ENCODE peak calls at places on chromosomes 5 and 9, in seven cellular contexts. One of them, this sample, is unnamed.

GRCh38 chr9:98168952-98169488 is 23.4 kb downstream of the CORO2A start:
- DNase-seq in CD8-positive, alpha-beta memory T cell: no peak
- DNase-seq in aorta: no peak
- DNase-seq in esophagus squamous epithelium: no peak
- DNase-seq in right atrium auricular region: no peak
- DNase-seq in A549: no peak
- DNase-seq in cardiac muscle cell: peak; percentile 79
- DNase-seq in this sample: peak; percentile 29

GRCh38 chr5:78300464-78301045 is 6.1 kb upstream of the AP3B1 start:
- DNase-seq in CD8-positive, alpha-beta memory T cell: no peak
- DNase-seq in aorta: no peak
- DNase-seq in esophagus squamous epithelium: no peak
- DNase-seq in right atrium auricular region: no peak
- DNase-seq in A549: no peak
- DNase-seq in cardiac muscle cell: peak; percentile 50
- DNase-seq in this sample: no peak

GRCh38 chr9:135502168-135502872 is 1.8 kb downstream of the MRPS2 start:
- DNase-seq in CD8-positive, alpha-beta memory T cell: no peak
- DNase-seq in aorta: peak; percentile 72
- DNase-seq in esophagus squamous epithelium: no peak
- DNase-seq in right atrium auricular region: no peak
- DNase-seq in A549: no peak
- DNase-seq in cardiac muscle cell: no peak
- DNase-seq in this sample: no peak

GRCh38 chr5:156367602-156368001 is 40.6 kb downstream of the SGCD start:
- DNase-seq in CD8-positive, alpha-beta memory T cell: no peak
- DNase-seq in aorta: no peak
- DNase-seq in esophagus squamous epithelium: no peak
- DNase-seq in right atrium auricular region: peak; percentile 62
- DNase-seq in A549: no peak
- DNase-seq in cardiac muscle cell: peak; percentile 78
- DNase-seq in this sample: no peak

GRCh38 chr5:114305402-114306207 is 56.3 kb upstream of the KCNN2 start:
- DNase-seq in CD8-positive, alpha-beta memory T cell: no peak
- DNase-seq in aorta: no peak
- DNase-seq in esophagus squamous epithelium: no peak
- DNase-seq in right atrium auricular region: no peak
- DNase-seq in A549: no peak
- DNase-seq in cardiac muscle cell: peak; percentile 34
- DNase-seq in this sample: no peak

GRCh38 chr9:124594673-124595072 is 87.5 kb upstream of the NR5A1 start:
- DNase-seq in CD8-positive, alpha-beta memory T cell: no peak
- DNase-seq in aorta: no peak
- DNase-seq in esophagus squamous epithelium: no peak
- DNase-seq in right atrium auricular region: no peak
- DNase-seq in A549: no peak
- DNase-seq in cardiac muscle cell: peak; percentile 40
- DNase-seq in this sample: no peak

GRCh38 chr5:141870871-141871270 is 7.3 kb downstream of the PCDH1 start:
- DNase-seq in CD8-positive, alpha-beta memory T cell: no peak
- DNase-seq in aorta: peak; percentile 58
- DNase-seq in esophagus squamous epithelium: no peak
- DNase-seq in right atrium auricular region: no peak
- DNase-seq in A549: no peak
- DNase-seq in cardiac muscle cell: no peak
- DNase-seq in this sample: no peak

GRCh38 chr9:18393340-18394130 is 80.4 kb upstream of the ADAMTSL1 start:
- DNase-seq in CD8-positive, alpha-beta memory T cell: no peak
- DNase-seq in aorta: no peak
- DNase-seq in esophagus squamous epithelium: no peak
- DNase-seq in right atrium auricular region: no peak
- DNase-seq in A549: peak; percentile 41
- DNase-seq in cardiac muscle cell: peak; percentile 93
- DNase-seq in this sample: no peak

GRCh38 chr9:82260691-82261090 is 272.1 kb downstream of the SPATA31D1 start:
- DNase-seq in CD8-positive, alpha-beta memory T cell: no peak
- DNase-seq in aorta: no peak
- DNase-seq in esophagus squamous epithelium: no peak
- DNase-seq in right atrium auricular region: no peak
- DNase-seq in A549: no peak
- DNase-seq in cardiac muscle cell: no peak
- DNase-seq in this sample: no peak

GRCh38 chr5:151953833-151954232 is 29.2 kb upstream of the GLRA1 start:
- DNase-seq in CD8-positive, alpha-beta memory T cell: no peak
- DNase-seq in aorta: no peak
- DNase-seq in esophagus squamous epithelium: no peak
- DNase-seq in right atrium auricular region: no peak
- DNase-seq in A549: no peak
- DNase-seq in cardiac muscle cell: no peak
- DNase-seq in this sample: no peak

GRCh38 chr5:61617995-61618525 is 286.0 kb downstream of the ZSWIM6 start:
- DNase-seq in CD8-positive, alpha-beta memory T cell: no peak
- DNase-seq in aorta: no peak
- DNase-seq in esophagus squamous epithelium: no peak
- DNase-seq in right atrium auricular region: no peak
- DNase-seq in A549: no peak
- DNase-seq in cardiac muscle cell: no peak
- DNase-seq in this sample: no peak

GRCh38 chr5:86838078-86838477 is 220.3 kb downstream of the COX7C start:
- DNase-seq in CD8-positive, alpha-beta memory T cell: no peak
- DNase-seq in aorta: no peak
- DNase-seq in esophagus squamous epithelium: no peak
- DNase-seq in right atrium auricular region: no peak
- DNase-seq in A549: no peak
- DNase-seq in cardiac muscle cell: no peak
- DNase-seq in this sample: no peak

GRCh38 chr9:125272697-125273096 is 11.1 kb downstream of the GAPVD1 start:
- DNase-seq in CD8-positive, alpha-beta memory T cell: no peak
- DNase-seq in aorta: no peak
- DNase-seq in esophagus squamous epithelium: no peak
- DNase-seq in right atrium auricular region: no peak
- DNase-seq in A549: no peak
- DNase-seq in cardiac muscle cell: no peak
- DNase-seq in this sample: no peak

GRCh38 chr9:3023449-3023848 is 179.6 kb upstream of the PUM3 start:
- DNase-seq in CD8-positive, alpha-beta memory T cell: no peak
- DNase-seq in aorta: no peak
- DNase-seq in esophagus squamous epithelium: no peak
- DNase-seq in right atrium auricular region: no peak
- DNase-seq in A549: no peak
- DNase-seq in cardiac muscle cell: no peak
- DNase-seq in this sample: no peak

GRCh38 chr5:38420691-38421395 is 135.6 kb downstream of the LIFR start:
- DNase-seq in CD8-positive, alpha-beta memory T cell: no peak
- DNase-seq in aorta: no peak
- DNase-seq in esophagus squamous epithelium: no peak
- DNase-seq in right atrium auricular region: no peak
- DNase-seq in A549: peak; percentile 80
- DNase-seq in cardiac muscle cell: peak; percentile 75
- DNase-seq in this sample: peak; percentile 27

GRCh38 chr9:108662090-108662875 is 193.5 kb downstream of the ACTL7B start:
- DNase-seq in CD8-positive, alpha-beta memory T cell: no peak
- DNase-seq in aorta: no peak
- DNase-seq in esophagus squamous epithelium: no peak
- DNase-seq in right atrium auricular region: no peak
- DNase-seq in A549: no peak
- DNase-seq in cardiac muscle cell: peak; percentile 34
- DNase-seq in this sample: no peak

GRCh38 chr9:8860925-8861324 is 1061.3 kb upstream of the DMAC1 start:
- DNase-seq in CD8-positive, alpha-beta memory T cell: no peak
- DNase-seq in aorta: no peak
- DNase-seq in esophagus squamous epithelium: no peak
- DNase-seq in right atrium auricular region: no peak
- DNase-seq in A549: no peak
- DNase-seq in cardiac muscle cell: peak; percentile 73
- DNase-seq in this sample: no peak

GRCh38 chr5:173032730-173033129 is 23.4 kb upstream of the CREBRF start:
- DNase-seq in CD8-positive, alpha-beta memory T cell: no peak
- DNase-seq in aorta: no peak
- DNase-seq in esophagus squamous epithelium: no peak
- DNase-seq in right atrium auricular region: no peak
- DNase-seq in A549: no peak
- DNase-seq in cardiac muscle cell: no peak
- DNase-seq in this sample: no peak

GRCh38 chr9:127929044-127929979 is 1.3 kb downstream of the PIP5KL1 start:
- DNase-seq in CD8-positive, alpha-beta memory T cell: no peak
- DNase-seq in aorta: no peak
- DNase-seq in esophagus squamous epithelium: no peak
- DNase-seq in right atrium auricular region: no peak
- DNase-seq in A549: no peak
- DNase-seq in cardiac muscle cell: no peak
- DNase-seq in this sample: no peak

GRCh38 chr9:38263534-38263933 is 129.0 kb upstream of the ALDH1B1 start:
- DNase-seq in CD8-positive, alpha-beta memory T cell: no peak
- DNase-seq in aorta: no peak
- DNase-seq in esophagus squamous epithelium: no peak
- DNase-seq in right atrium auricular region: peak; percentile 21
- DNase-seq in A549: no peak
- DNase-seq in cardiac muscle cell: peak; percentile 74
- DNase-seq in this sample: no peak

GRCh38 chr5:120228262-120229031 is 235.7 kb upstream of the PRR16 start:
- DNase-seq in CD8-positive, alpha-beta memory T cell: no peak
- DNase-seq in aorta: no peak
- DNase-seq in esophagus squamous epithelium: no peak
- DNase-seq in right atrium auricular region: no peak
- DNase-seq in A549: no peak
- DNase-seq in cardiac muscle cell: no peak
- DNase-seq in this sample: no peak

GRCh38 chr5:169029661-169030274 is 271.2 kb downstream of the SLIT3 start:
- DNase-seq in CD8-positive, alpha-beta memory T cell: no peak
- DNase-seq in aorta: no peak
- DNase-seq in esophagus squamous epithelium: no peak
- DNase-seq in right atrium auricular region: no peak
- DNase-seq in A549: no peak
- DNase-seq in cardiac muscle cell: no peak
- DNase-seq in this sample: no peak

GRCh38 chr5:169029087-169029486 is 271.9 kb downstream of the SLIT3 start:
- DNase-seq in CD8-positive, alpha-beta memory T cell: no peak
- DNase-seq in aorta: no peak
- DNase-seq in esophagus squamous epithelium: no peak
- DNase-seq in right atrium auricular region: no peak
- DNase-seq in A549: no peak
- DNase-seq in cardiac muscle cell: peak; percentile 70
- DNase-seq in this sample: no peak

GRCh38 chr5:169024426-169024825 is 276.5 kb downstream of the SLIT3 start:
- DNase-seq in CD8-positive, alpha-beta memory T cell: no peak
- DNase-seq in aorta: no peak
- DNase-seq in esophagus squamous epithelium: no peak
- DNase-seq in right atrium auricular region: peak; percentile 78
- DNase-seq in A549: no peak
- DNase-seq in cardiac muscle cell: peak; percentile 58
- DNase-seq in this sample: no peak

GRCh38 chr5:169027456-169028118 is 273.4 kb downstream of the SLIT3 start:
- DNase-seq in CD8-positive, alpha-beta memory T cell: no peak
- DNase-seq in aorta: no peak
- DNase-seq in esophagus squamous epithelium: no peak
- DNase-seq in right atrium auricular region: no peak
- DNase-seq in A549: no peak
- DNase-seq in cardiac muscle cell: peak; percentile 37
- DNase-seq in this sample: no peak
- H3K27ac ChIP-seq in CD8-positive, alpha-beta memory T cell: no peak overlapping the region
- H3K27ac ChIP-seq in aorta: peak overlapping the region; percentile 73
- H3K27ac ChIP-seq in esophagus squamous epithelium: peak overlapping the region; percentile 15
- H3K27ac ChIP-seq in right atrium auricular region: no peak overlapping the region
- H3K27ac ChIP-seq in A549: no peak overlapping the region
- H3K27ac ChIP-seq in cardiac muscle cell: peak overlapping the region; percentile 89
- H3K27ac ChIP-seq in this sample: no peak overlapping the region

DNA sequence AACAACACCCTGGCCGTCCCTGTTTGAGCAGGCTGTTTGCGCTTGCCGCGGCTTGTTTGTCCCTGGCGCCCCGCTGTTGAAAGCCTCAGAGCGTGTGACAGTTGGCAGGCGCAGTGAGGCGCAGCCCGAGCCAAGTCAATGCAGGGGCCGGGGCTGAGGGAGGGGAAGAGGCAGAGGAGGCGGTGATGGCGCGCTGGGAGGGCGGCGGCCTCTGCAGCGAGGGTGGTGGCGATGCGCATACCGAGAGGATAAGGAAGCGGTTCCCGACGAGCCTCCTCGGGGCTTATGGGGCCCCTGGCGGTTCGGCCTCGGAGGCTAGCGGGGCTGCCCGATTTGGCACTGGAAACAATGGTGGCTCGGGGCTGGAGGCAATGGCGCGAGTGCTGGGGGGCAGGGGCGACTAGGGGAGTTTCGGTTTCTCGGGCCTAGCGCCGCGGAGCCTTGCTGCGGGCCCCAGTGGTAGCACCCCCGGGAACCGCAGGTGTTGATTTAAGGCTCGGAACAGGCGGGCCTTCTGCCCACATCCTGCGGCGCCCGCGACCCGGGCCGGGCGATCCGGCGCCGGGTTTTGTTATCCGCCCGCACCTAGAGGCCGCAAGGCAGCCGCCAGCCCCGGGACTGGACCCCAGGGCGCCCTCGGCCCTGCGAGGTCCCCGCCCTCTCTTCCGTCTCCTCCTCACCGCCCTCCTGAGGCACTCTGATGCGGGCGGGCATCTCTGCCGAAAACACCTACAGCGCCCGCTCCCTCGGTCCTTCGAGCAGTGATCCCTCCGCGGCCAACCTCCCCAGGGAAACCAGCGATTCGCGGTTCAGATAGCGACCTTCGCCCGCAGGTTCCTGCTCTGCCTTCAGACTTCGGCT is 955 bp upstream of the LNPEP start:
- DNase-seq in CD8-positive, alpha-beta memory T cell: peak; percentile 99
- DNase-seq in aorta: peak; percentile 96
- DNase-seq in esophagus squamous epithelium: peak; percentile 82
- DNase-seq in right atrium auricular region: peak; percentile 90
- DNase-seq in A549: peak; percentile 70
- DNase-seq in cardiac muscle cell: peak; percentile 97
- DNase-seq in this sample: peak; percentile 93
- H3K4me1 ChIP-seq in CD8-positive, alpha-beta memory T cell: peaks cover 67% of the 10 kb centered on the region
- H3K4me1 ChIP-seq in aorta: no peaks in the 10 kb centered on the region
- H3K4me1 ChIP-seq in esophagus squamous epithelium: peaks cover 15% of the 10 kb centered on the region
- H3K4me1 ChIP-seq in right atrium auricular region: peaks cover 31% of the 10 kb centered on the region
- H3K4me1 ChIP-seq in A549: peaks cover 21% of the 10 kb centered on the region
- H3K4me1 ChIP-seq in cardiac muscle cell: peaks cover 54% of the 10 kb centered on the region
- H3K4me1 ChIP-seq in this sample: peaks cover 37% of the 10 kb centered on the region

DNA sequence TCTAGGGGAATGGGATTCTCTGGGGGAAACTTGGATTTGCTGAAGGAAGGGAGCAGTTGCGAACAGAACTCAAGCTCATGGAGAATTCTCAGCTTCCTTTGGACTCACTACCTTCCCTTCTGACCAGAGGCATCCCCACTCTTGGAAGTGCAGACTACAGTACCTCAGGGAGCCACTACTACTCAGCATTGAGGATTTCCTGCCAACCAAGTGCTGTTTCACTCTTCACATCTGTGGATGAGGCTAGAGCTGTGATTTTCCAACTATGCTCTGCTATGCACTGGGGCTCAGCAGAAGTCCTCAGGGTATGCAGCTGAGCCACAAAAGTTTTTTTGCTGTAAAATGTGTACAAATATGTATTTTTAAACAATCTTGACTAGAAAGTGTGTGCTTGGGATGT is 43.8 kb downstream of the MACROH2A1 start:
- DNase-seq in CD8-positive, alpha-beta memory T cell: no peak
- DNase-seq in aorta: no peak
- DNase-seq in esophagus squamous epithelium: no peak
- DNase-seq in right atrium auricular region: no peak
- DNase-seq in A549: no peak
- DNase-seq in cardiac muscle cell: peak; percentile 9
- DNase-seq in this sample: no peak
- H3K4me3 ChIP-seq in CD8-positive, alpha-beta memory T cell: no peak overlapping the region
- H3K4me3 ChIP-seq in aorta: no peak overlapping the region
- H3K4me3 ChIP-seq in esophagus squamous epithelium: no peak overlapping the region
- H3K4me3 ChIP-seq in right atrium auricular region: no peak overlapping the region
- H3K4me3 ChIP-seq in A549: no peak overlapping the region
- H3K4me3 ChIP-seq in cardiac muscle cell: no peak overlapping the region
- H3K4me3 ChIP-seq in this sample: no peak overlapping the region

GRCh38 chr5:158699336-158699735 is 400.4 kb downstream of the EBF1 start:
- DNase-seq in CD8-positive, alpha-beta memory T cell: no peak
- DNase-seq in aorta: no peak
- DNase-seq in esophagus squamous epithelium: no peak
- DNase-seq in right atrium auricular region: no peak
- DNase-seq in A549: no peak
- DNase-seq in cardiac muscle cell: no peak
- DNase-seq in this sample: no peak
- H3K27ac ChIP-seq in CD8-positive, alpha-beta memory T cell: no peak overlapping the region
- H3K27ac ChIP-seq in aorta: no peak overlapping the region
- H3K27ac ChIP-seq in esophagus squamous epithelium: peak overlapping the region; percentile 68
- H3K27ac ChIP-seq in right atrium auricular region: peak overlapping the region; percentile 61
- H3K27ac ChIP-seq in A549: peak overlapping the region; percentile 26
- H3K27ac ChIP-seq in cardiac muscle cell: no peak overlapping the region
- H3K27ac ChIP-seq in this sample: peak overlapping the region; percentile 60

This sample was measured in heart right ventricle.